ENCODE peak calls at places on chromosomes 6 and 20, in four cellular contexts. F, G, Z and D are unnamed samples. For H3K9me3, the result is how much of the 10 kb centered on the place peaks cover.

GRCh38 chr20:39897781-39898466 is 791.1 kb downstream of the MAFB start:
- DNase-seq in Z (no peak), G (no peak), F (no peak), D (no peak)

GRCh38 chr20:37299718-37300529 is 10.5 kb downstream of the MANBAL start:
- DNase-seq in F (peak), Z (no peak), G (no peak), D (no peak)

GRCh38 chr20:63835031-63835858 is 4.2 kb upstream of the ZBTB46 start:
- DNase-seq in F (peak), Z (no peak), G (no peak), D (no peak)

GRCh38 chr6:26473429-26473757 is 15.6 kb downstream of the BTN2A1 start:
- DNase-seq in G (no peak), F (no peak), Z (no peak), D (no peak)

GRCh38 chr6:165649701-165650137 is 13.3 kb downstream of the PDE10A start:
- DNase-seq in Z (no peak), G (no peak), F (no peak), D (no peak)

GRCh38 chr6:4870821-4871494 is 94.8 kb downstream of the CDYL start:
- DNase-seq in G (no peak), F (no peak), Z (no peak), D (no peak)

GRCh38 chr20:44619294-44619693 is 32.2 kb downstream of the ADA start:
- DNase-seq in G (no peak), F (no peak), Z (no peak), D (no peak)

GRCh38 chr6:2916354-2916925 is 13.3 kb upstream of the SERPINB9 start:
- DNase-seq in G (no peak), Z (no peak), F (no peak), D (no peak)

GRCh38 chr6:20757761-20758160 is 223.5 kb downstream of the CDKAL1 start:
- DNase-seq in F (no peak), G (no peak), Z (no peak), D (no peak)

GRCh38 chr6:40692311-40692710 is 105.1 kb upstream of the LRFN2 start:
- DNase-seq in F (no peak), Z (no peak), G (no peak), D (no peak)

GRCh38 chr6:109389650-109390274 is 7.5 kb upstream of the CD164 start:
- DNase-seq in Z (no peak), F (no peak), G (no peak), D (no peak)

GRCh38 chr20:38337561-38338140 is 8.6 kb upstream of the LBP start:
- DNase-seq in G (no peak), Z (no peak), F (no peak), D (no peak)

GRCh38 chr20:63378115-63378429 is 16.9 kb upstream of the CHRNA4 start:
- DNase-seq in G (no peak), F (no peak), Z (no peak), D (no peak)

GRCh38 chr20:37647946-37648345 is 45.9 kb upstream of the CTNNBL1 start:
- DNase-seq in Z (no peak), G (no peak), F (no peak), D (no peak)

GRCh38 chr6:165448210-165448609 is 138.8 kb upstream of the C6orf118 start:
- DNase-seq in Z (no peak), F (no peak), G (no peak), D (no peak)

GRCh38 chr6:11806561-11807317 is 28.1 kb upstream of the ADTRP start:
- DNase-seq in Z (no peak), F (no peak), G (no peak), D (no peak)

GRCh38 chr6:34644716-34645115 is 51.9 kb downstream of the ILRUN start:
- DNase-seq in G (no peak), F (no peak), Z (no peak), D (no peak)

GRCh38 chr6:12327391-12327790 is 37.2 kb downstream of the EDN1 start:
- DNase-seq in F (no peak), Z (no peak), G (no peak), D (no peak)

GRCh38 chr6:79307321-79308036 is 73.0 kb upstream of the HMGN3 start:
- DNase-seq in Z (no peak), F (no peak), G (no peak), D (no peak)

GRCh38 chr20:45044084-45044573 is 56.8 kb downstream of the KCNS1 start:
- DNase-seq in G (peak), Z (peak), F (no peak), D (no peak)

GRCh38 chr20:42123981-42124473 is 505.9 kb upstream of the CHD6 start:
- DNase-seq in F (no peak), G (no peak), Z (no peak), D (no peak)

GRCh38 chr20:37204056-37204455 is 24.7 kb upstream of the MROH8 start:
- DNase-seq in Z (no peak), F (no peak), G (no peak), D (no peak)

GRCh38 chr20:19757487-19757972 is 528 bp upstream of the RIN2 start:
- DNase-seq in F (peak), Z (no peak), G (no peak), D (no peak)

GRCh38 chr6:337782-338464 is 45.6 kb downstream of the DUSP22 start:
- DNase-seq in F (peak), G (no peak), Z (no peak), D (no peak)

GRCh38 chr20:32333988-32334885 is 23.9 kb upstream of the ASXL1 start:
- DNase-seq in G (peak), F (no peak), Z (no peak), D (peak)

GRCh38 chr6:3530515-3530914 is 73.7 kb upstream of the SLC22A23 start:
- DNase-seq in F (no peak), Z (no peak), G (no peak), D (no peak)

GRCh38 chr6:5676701-5677100 is 330.0 kb downstream of the NRN1 start:
- DNase-seq in Z (no peak), G (no peak), F (no peak), D (no peak)

GRCh38 chr6:141957271-141957670 is 175.5 kb upstream of the GJE1 start:
- DNase-seq in Z (no peak), G (no peak), F (no peak), D (no peak)

GRCh38 chr6:141956046-141956761 is 176.5 kb upstream of the GJE1 start:
- DNase-seq in F (peak), Z (no peak), G (no peak), D (no peak)

GRCh38 chr6:141955621-141956020 is 177.1 kb upstream of the GJE1 start:
- DNase-seq in G (no peak), Z (no peak), F (no peak), D (no peak)

GRCh38 chr6:141956868-141957267 is 175.9 kb upstream of the GJE1 start:
- DNase-seq in Z (no peak), F (no peak), G (no peak), D (no peak)

DNA sequence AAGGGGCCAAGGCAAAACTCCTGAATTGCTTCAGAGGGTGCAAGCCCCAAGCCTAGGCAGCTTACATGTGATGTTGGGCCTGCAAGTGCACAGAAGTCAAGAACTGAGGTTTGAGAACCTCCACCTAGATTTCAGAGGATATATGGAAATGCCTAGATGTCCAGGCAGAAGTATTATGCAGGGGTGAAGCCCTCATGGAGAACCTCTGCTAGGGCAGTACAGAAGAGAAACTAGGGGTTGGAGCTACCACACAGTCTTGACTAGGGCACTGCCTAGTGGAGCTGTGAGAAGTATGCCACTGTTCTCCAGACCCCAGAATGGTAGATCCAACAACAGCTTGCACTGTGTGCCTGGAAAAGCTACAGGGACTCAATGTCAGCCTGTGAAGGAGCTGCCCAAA is 179.7 kb upstream of the GJE1 start:
- DNase-seq in Z (no peak), F (no peak), G (no peak), D (no peak)
- H3K9me3 ChIP-seq in Z (under half), F (under half), G (under half), D (under half)

GRCh38 chr6:107928984-107929383 is 29.0 kb downstream of the SEC63 start:
- DNase-seq in G (no peak), Z (no peak), F (no peak), D (no peak)
- H3K9me3 ChIP-seq in G (under half), Z (under half), F (under half), D (under half)

DNA sequence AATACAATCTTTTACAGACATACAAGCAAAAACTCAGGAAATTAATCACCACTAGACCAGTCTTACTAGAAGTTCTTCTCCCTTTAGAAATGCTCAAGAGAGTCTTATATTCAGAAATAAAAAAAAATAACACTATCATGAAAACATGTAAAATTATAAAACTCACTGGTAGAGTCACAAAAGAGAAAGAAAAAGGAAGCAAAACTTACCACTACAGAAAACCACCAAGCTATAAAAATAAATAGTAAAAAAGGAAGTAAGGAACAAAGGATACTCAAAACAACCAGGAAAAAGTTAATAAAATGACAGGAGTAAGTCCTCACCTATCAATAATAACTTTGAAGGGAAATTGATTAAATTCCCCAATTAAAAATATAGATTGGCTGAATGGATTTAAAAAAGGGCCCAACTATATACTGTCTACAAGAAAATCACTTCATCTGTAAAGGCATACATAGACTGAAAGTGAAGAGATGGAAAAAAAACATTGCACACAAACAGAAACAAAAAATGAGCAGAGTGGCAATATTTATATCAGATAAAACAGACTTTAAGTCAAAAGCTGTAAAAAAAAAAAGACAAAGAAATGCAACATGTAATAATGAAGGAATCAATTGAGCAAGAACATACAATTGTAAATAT is 489.5 kb downstream of the KIF16B start:
- DNase-seq in Z (no peak), F (no peak), G (no peak), D (no peak)
- H3K9me3 ChIP-seq in Z (under half), F (under half), G (under half), D (under half)

GRCh38 chr20:47922280-47922675 is 137.0 kb upstream of the SULF2 start:
- DNase-seq in F (no peak), G (no peak), Z (no peak), D (no peak)

GRCh38 chr20:47915495-47915894 is 130.2 kb upstream of the SULF2 start:
- DNase-seq in Z (no peak), F (no peak), G (no peak), D (no peak)

GRCh38 chr20:47921306-47922279 is 136.3 kb upstream of the SULF2 start:
- DNase-seq in G (no peak), F (no peak), Z (no peak), D (no peak)

GRCh38 chr20:47917549-47918070 is 132.3 kb upstream of the SULF2 start:
- DNase-seq in Z (no peak), F (no peak), G (no peak), D (no peak)
- H3K9me3 ChIP-seq in Z (under half), F (under half), G (under half), D (under half)

GRCh38 chr6:83381949-83382348 is 48.9 kb downstream of the ME1 start:
- DNase-seq in G (no peak), F (no peak), Z (no peak), D (no peak)

GRCh38 chr6:83378621-83379388 is 52.0 kb downstream of the ME1 start:
- DNase-seq in Z (no peak), F (no peak), G (no peak), D (no peak)

GRCh38 chr6:83389606-83390005 is 41.2 kb downstream of the ME1 start:
- DNase-seq in Z (no peak), F (no peak), G (no peak), D (no peak)

GRCh38 chr6:83384751-83385150 is 46.1 kb downstream of the ME1 start:
- DNase-seq in Z (no peak), G (no peak), F (no peak), D (no peak)
- H3K9me3 ChIP-seq in Z (under half), G (under half), F (under half), D (under half)

GRCh38 chr20:1845701-1846100 is 49.5 kb upstream of the SIRPA start:
- DNase-seq in Z (no peak), G (no peak), F (no peak), D (no peak)

GRCh38 chr20:1848378-1848777 is 46.8 kb upstream of the SIRPA start:
- DNase-seq in G (no peak), Z (no peak), F (no peak), D (no peak)

GRCh38 chr20:1846341-1846740 is 48.9 kb upstream of the SIRPA start:
- DNase-seq in Z (no peak), F (no peak), G (no peak), D (no peak)

GRCh38 chr20:1844723-1845523 is 50.3 kb upstream of the SIRPA start:
- DNase-seq in F (peak), Z (no peak), G (no peak), D (no peak)

GRCh38 chr20:1847780-1848179 is 47.4 kb upstream of the SIRPA start:
- DNase-seq in G (no peak), F (no peak), Z (no peak), D (no peak)
- H3K9me3 ChIP-seq in G (under half), F (under half), Z (under half), D (under half)

GRCh38 chr6:66159937-66160336 is 452.9 kb upstream of the EYS start:
- DNase-seq in F (no peak), G (no peak), Z (no peak), D (no peak)
- H3K9me3 ChIP-seq in F (under half), G (under half), Z (under half), D (under half)

GRCh38 chr6:168084465-168085160 is 5.6 kb upstream of the FRMD1 start:
- DNase-seq in F (no peak), Z (no peak), G (no peak), D (no peak)
- H3K9me3 ChIP-seq in F (under half), Z (under half), G (under half), D (under half)

DNA sequence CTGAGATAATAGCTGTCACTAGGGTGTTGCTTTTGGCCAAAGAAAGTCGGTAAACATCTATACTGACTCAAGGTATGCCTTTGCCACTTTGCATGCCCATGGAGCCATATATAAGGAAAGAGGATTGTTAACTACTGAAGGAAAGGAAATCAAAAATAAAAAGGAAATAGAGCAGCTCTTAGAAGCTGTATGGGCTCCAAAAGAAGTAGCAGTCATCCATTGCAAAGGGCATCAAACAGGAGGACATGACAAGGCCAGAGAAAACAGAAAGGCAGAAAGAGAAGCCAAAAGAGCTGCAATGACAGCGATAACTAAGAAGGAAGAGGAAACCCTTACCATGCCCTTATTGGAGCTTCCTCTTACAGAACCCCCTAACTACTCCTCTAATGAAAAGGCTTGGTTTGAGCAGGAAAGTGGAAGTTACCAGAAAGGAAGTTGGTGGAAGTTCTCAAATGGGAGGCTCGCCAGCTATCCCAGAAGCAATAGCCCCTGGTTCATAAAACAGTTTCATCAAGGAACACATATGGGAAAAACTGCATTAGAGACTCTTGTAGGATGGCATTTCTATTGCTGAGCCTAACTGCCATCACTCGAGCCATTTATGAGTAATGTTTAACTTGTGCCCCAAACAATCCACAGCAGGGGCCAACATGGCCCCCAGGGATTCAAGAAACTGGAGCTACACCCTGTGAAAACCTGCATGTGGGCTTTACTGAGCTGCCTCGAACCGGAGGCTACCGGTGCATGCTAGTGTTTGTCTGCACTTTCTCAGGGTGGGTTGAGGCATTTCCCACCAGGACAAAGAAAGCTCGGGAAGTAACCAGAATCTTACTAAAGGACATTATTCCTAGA is 7.0 kb downstream of the IL22RA2 start:
- DNase-seq in G (no peak), Z (no peak), F (no peak), D (no peak)
- H3K9me3 ChIP-seq in G (under half), Z (under half), F (under half), D (under half)